ENCODE peak calls at places on chromosomes 1 and 21, in seven cellular contexts. One of them, this sample, is unnamed.

GRCh38 chr1:226710501-226710900 is 28.6 kb downstream of the ITPKB start:
- DNase-seq in ovary: no peak
- DNase-seq in nucleus accumbens: no peak
- DNase-seq in Right ventricle myocardium superior: no peak
- DNase-seq in AML-193: no peak
- DNase-seq in pancreas: no peak
- DNase-seq in foreskin fibroblast: no peak
- DNase-seq in this sample: no peak

GRCh38 chr1:89598450-89599331 is 34.2 kb upstream of the LRRC8C start:
- DNase-seq in ovary: no peak
- DNase-seq in nucleus accumbens: no peak
- DNase-seq in Right ventricle myocardium superior: no peak
- DNase-seq in AML-193: peak; percentile 45
- DNase-seq in pancreas: no peak
- DNase-seq in foreskin fibroblast: peak; percentile 76
- DNase-seq in this sample: peak; percentile 9

GRCh38 chr21:41897047-41897669 is 18.0 kb upstream of the PRDM15 start:
- DNase-seq in ovary: no peak
- DNase-seq in nucleus accumbens: no peak
- DNase-seq in Right ventricle myocardium superior: no peak
- DNase-seq in AML-193: no peak
- DNase-seq in pancreas: no peak
- DNase-seq in foreskin fibroblast: no peak
- DNase-seq in this sample: no peak

GRCh38 chr1:18480315-18481189 is at the start of gene KLHDC7A:
- DNase-seq in ovary: no peak
- DNase-seq in nucleus accumbens: no peak
- DNase-seq in Right ventricle myocardium superior: no peak
- DNase-seq in AML-193: no peak
- DNase-seq in pancreas: peak; percentile 79
- DNase-seq in foreskin fibroblast: no peak
- DNase-seq in this sample: no peak

GRCh38 chr1:115098979-115099692 is 9.8 kb upstream of the TSPAN2 start:
- DNase-seq in ovary: no peak
- DNase-seq in nucleus accumbens: no peak
- DNase-seq in Right ventricle myocardium superior: no peak
- DNase-seq in AML-193: peak; percentile 95
- DNase-seq in pancreas: no peak
- DNase-seq in foreskin fibroblast: peak; percentile 4
- DNase-seq in this sample: peak; percentile 55

GRCh38 chr1:247064309-247064708 is 14.3 kb downstream of the ZNF670 start:
- DNase-seq in ovary: no peak
- DNase-seq in nucleus accumbens: no peak
- DNase-seq in Right ventricle myocardium superior: no peak
- DNase-seq in AML-193: no peak
- DNase-seq in pancreas: no peak
- DNase-seq in foreskin fibroblast: no peak
- DNase-seq in this sample: no peak

GRCh38 chr21:41877901-41878830 is 978 bp downstream of the PRDM15 start:
- DNase-seq in ovary: peak; percentile 48
- DNase-seq in nucleus accumbens: peak; percentile 31
- DNase-seq in Right ventricle myocardium superior: no peak
- DNase-seq in AML-193: peak; percentile 49
- DNase-seq in pancreas: peak; percentile 77
- DNase-seq in foreskin fibroblast: peak; percentile 77
- DNase-seq in this sample: no peak

GRCh38 chr1:12053752-12054548 is 9.2 kb upstream of the TNFRSF8 start:
- DNase-seq in ovary: no peak
- DNase-seq in nucleus accumbens: no peak
- DNase-seq in Right ventricle myocardium superior: no peak
- DNase-seq in AML-193: no peak
- DNase-seq in pancreas: no peak
- DNase-seq in foreskin fibroblast: no peak
- DNase-seq in this sample: no peak

GRCh38 chr1:63615809-63616420 is 22.7 kb downstream of the PGM1 start:
- DNase-seq in ovary: peak; percentile 53
- DNase-seq in nucleus accumbens: peak; percentile 11
- DNase-seq in Right ventricle myocardium superior: no peak
- DNase-seq in AML-193: peak; percentile 45
- DNase-seq in pancreas: peak; percentile 44
- DNase-seq in foreskin fibroblast: peak; percentile 89
- DNase-seq in this sample: peak; percentile 79

GRCh38 chr1:27526569-27527222 is 36.7 kb upstream of the WASF2 start:
- DNase-seq in ovary: no peak
- DNase-seq in nucleus accumbens: no peak
- DNase-seq in Right ventricle myocardium superior: no peak
- DNase-seq in AML-193: no peak
- DNase-seq in pancreas: no peak
- DNase-seq in foreskin fibroblast: no peak
- DNase-seq in this sample: no peak

This sample was measured in DMS 273 treated with DMSO at 0.1 percent for 48 hours.